ENCODE peak calls at places on chromosomes 6 and 20, in four cellular contexts. Y is Ammon's horn; E is activated naive CD4-positive, alpha-beta T cell; B is ACHN. Z is an unnamed sample.

GRCh38 chr6:113178349-113178748 is 678.8 kb upstream of the MARCKS start:
- DNase-seq in Y (no peak), E (no peak), B (no peak), Z (no peak)

GRCh38 chr6:166588691-166589333 is 2.3 kb upstream of the RAMACL start:
- DNase-seq in Y (no peak), E (no peak), B (no peak), Z (no peak)

GRCh38 chr20:53092772-53093171 is 120.6 kb downstream of the TSHZ2 start:
- DNase-seq in Y (no peak), E (no peak), B (no peak), Z (no peak)

GRCh38 chr6:88566746-88567534 is 396.5 kb downstream of the RNGTT start:
- DNase-seq in Y (no peak), E (no peak), B (no peak), Z (no peak)

GRCh38 chr6:4297348-4297747 is 162.0 kb upstream of the ECI2 start:
- DNase-seq in Y (no peak), E (no peak), B (no peak), Z (no peak)

GRCh38 chr6:67433124-67433523 is 1202.0 kb upstream of the ADGRB3 start:
- DNase-seq in Y (no peak), E (no peak), B (no peak), Z (no peak)

GRCh38 chr20:14582855-14583254 is 245.4 kb upstream of the FLRT3 start:
- DNase-seq in Y (no peak), E (no peak), B (no peak), Z (no peak)

GRCh38 chr20:37983286-37983685 is 50.0 kb downstream of the TTI1 start:
- DNase-seq in Y (no peak), E (no peak), B (no peak), Z (no peak)

GRCh38 chr6:20744911-20745557 is 210.8 kb downstream of the CDKAL1 start:
- DNase-seq in Y (no peak), E (no peak), B (no peak), Z (no peak)

GRCh38 chr6:36029464-36029863 is 1.9 kb downstream of the MAPK14 start:
- DNase-seq in Y (no peak), E (no peak), B (peak; percentile 9), Z (no peak)

GRCh38 chr6:37934276-37934675 is 114.7 kb downstream of the ZFAND3 start:
- DNase-seq in Y (no peak), E (no peak), B (no peak), Z (no peak)

GRCh38 chr6:87291879-87292278 is 30.5 kb upstream of the SMIM8 start:
- DNase-seq in Y (no peak), E (no peak), B (no peak), Z (no peak)

GRCh38 chr6:16388488-16388887 is 150.1 kb downstream of the GMPR start:
- DNase-seq in Y (no peak), E (no peak), B (peak; percentile 42), Z (no peak)

GRCh38 chr6:111843347-111844147 is 29.7 kb downstream of the FYN start:
- DNase-seq in Y (peak; percentile 46), E (no peak), B (no peak), Z (no peak)

GRCh38 chr6:143536461-143536865 is 24.9 kb upstream of the FUCA2 start:
- DNase-seq in Y (no peak), E (no peak), B (peak; percentile 51), Z (no peak)

GRCh38 chr6:151291145-151292055 is 51.6 kb downstream of the AKAP12 start:
- DNase-seq in Y (peak; percentile 22), E (no peak), B (no peak), Z (no peak)

GRCh38 chr20:51339721-51340450 is 202.6 kb downstream of the NFATC2 start:
- DNase-seq in Y (no peak), E (no peak), B (no peak), Z (no peak)

GRCh38 chr6:153031335-153031955 is 28.9 kb upstream of the MTRF1L start:
- DNase-seq in Y (no peak), E (no peak), B (no peak), Z (no peak)